ENCODE peak calls at places on chromosome 6, in four cellular contexts. One of them, this sample, is unnamed.

GRCh38 chr6:157099912-157100593 is 223.3 kb downstream of the TMEM242 start:
- DNase-seq in ovary: no peak
- DNase-seq in heart left ventricle: no peak
- DNase-seq in NCI-H1436: no peak
- DNase-seq in this sample: peak

GRCh38 chr6:93927731-93928130 is 508.4 kb upstream of the EPHA7 start:
- DNase-seq in ovary: no peak
- DNase-seq in heart left ventricle: no peak
- DNase-seq in NCI-H1436: no peak
- DNase-seq in this sample: no peak

GRCh38 chr6:131978522-131978921 is 27.4 kb upstream of the CCN2 start:
- DNase-seq in ovary: no peak
- DNase-seq in heart left ventricle: no peak
- DNase-seq in NCI-H1436: no peak
- DNase-seq in this sample: no peak

GRCh38 chr6:135423649-135424128 is 73.9 kb downstream of the AHI1 start:
- DNase-seq in ovary: no peak
- DNase-seq in heart left ventricle: no peak
- DNase-seq in NCI-H1436: no peak
- DNase-seq in this sample: peak

GRCh38 chr6:39224058-39224457 is 5.2 kb downstream of the KCNK5 start:
- DNase-seq in ovary: no peak
- DNase-seq in heart left ventricle: no peak
- DNase-seq in NCI-H1436: no peak
- DNase-seq in this sample: no peak

GRCh38 chr6:129708496-129709216 is 1.3 kb downstream of the ARHGAP18 start:
- DNase-seq in ovary: no peak
- DNase-seq in heart left ventricle: no peak
- DNase-seq in NCI-H1436: no peak
- DNase-seq in this sample: no peak

GRCh38 chr6:25418463-25419052 is 139.4 kb downstream of the CARMIL1 start:
- DNase-seq in ovary: no peak
- DNase-seq in heart left ventricle: no peak
- DNase-seq in NCI-H1436: no peak
- DNase-seq in this sample: no peak

GRCh38 chr6:163588211-163588919 is 173.8 kb downstream of the QKI start:
- DNase-seq in ovary: no peak
- DNase-seq in heart left ventricle: no peak
- DNase-seq in NCI-H1436: no peak
- DNase-seq in this sample: no peak

GRCh38 chr6:109174911-109175310 is 79.6 kb downstream of the CEP57L1 start:
- DNase-seq in ovary: no peak
- DNase-seq in heart left ventricle: no peak
- DNase-seq in NCI-H1436: no peak
- DNase-seq in this sample: no peak

GRCh38 chr6:37694259-37694658 is 3.4 kb downstream of the MDGA1 start:
- DNase-seq in ovary: no peak
- DNase-seq in heart left ventricle: no peak
- DNase-seq in NCI-H1436: no peak
- DNase-seq in this sample: no peak

GRCh38 chr6:165574770-165575549 is 88.1 kb downstream of the PDE10A start:
- DNase-seq in ovary: no peak
- DNase-seq in heart left ventricle: no peak
- DNase-seq in NCI-H1436: no peak
- DNase-seq in this sample: no peak

GRCh38 chr6:4714961-4715501 is 61.2 kb upstream of the CDYL start:
- DNase-seq in ovary: no peak
- DNase-seq in heart left ventricle: no peak
- DNase-seq in NCI-H1436: no peak
- DNase-seq in this sample: no peak